ENCODE peak calls at places on chromosomes 16 and 17, in four cellular contexts. N, B, K and E are unnamed samples.

GRCh38 chr17:12789075-12789975 is at the start of gene ARHGAP44:
- DNase-seq in N (no peak), B (peak), K (peak), E (peak)

GRCh38 chr17:56699186-56699895 is 105.8 kb downstream of the NOG start:
- DNase-seq in N (no peak), B (peak), K (peak), E (peak)

GRCh38 chr16:3909791-3910583 is 29.5 kb upstream of the CREBBP start:
- DNase-seq in N (no peak), B (no peak), K (no peak), E (no peak)

GRCh38 chr17:4536259-4536741 is 18.9 kb downstream of the MYBBP1A start:
- DNase-seq in N (no peak), B (no peak), K (no peak), E (no peak)

GRCh38 chr16:75742424-75743047 is 16.2 kb upstream of the CPHXL start:
- DNase-seq in N (no peak), B (no peak), K (no peak), E (no peak)

GRCh38 chr17:40996829-40997228 is 2.9 kb upstream of the KRTAP3-3 start:
- DNase-seq in N (no peak), B (no peak), K (no peak), E (no peak)

GRCh38 chr16:65531475-65531874 is 409.6 kb upstream of the CDH11 start:
- DNase-seq in N (no peak), B (no peak), K (no peak), E (no peak)

GRCh38 chr16:76035689-76036088 is 241.5 kb upstream of the CNTNAP4 start:
- DNase-seq in N (no peak), B (no peak), K (no peak), E (no peak)

GRCh38 chr16:52436646-52437645 is 110.0 kb downstream of the TOX3 start:
- DNase-seq in N (no peak), B (no peak), K (no peak), E (no peak)

GRCh38 chr16:81327483-81328196 is 12.9 kb downstream of the GAN start:
- DNase-seq in N (no peak), B (no peak), K (no peak), E (no peak)